ENCODE peak calls at places on chromosomes 6 and 20, in seven cellular contexts. One of them, this sample, is unnamed. For H3K4me1, the result is how much of the 10 kb centered on the place peaks cover.

GRCh38 chr20:35504751-35505150 is 24.7 kb downstream of the C20orf173 start:
- DNase-seq in Peyer's patch: no peak
- DNase-seq in fibroblast of lung: no peak
- DNase-seq in SK-N-SH: no peak
- DNase-seq in ovary: no peak
- DNase-seq in neural progenitor cell: no peak
- DNase-seq in right lobe of liver: no peak
- DNase-seq in this sample: no peak

GRCh38 chr6:169950558-169950957 is 199.1 kb downstream of the ERMARD start:
- DNase-seq in right lobe of liver: no peak
- DNase-seq in fibroblast of lung: peak
- DNase-seq in SK-N-SH: no peak
- DNase-seq in neural progenitor cell: peak
- DNase-seq in Peyer's patch: peak
- DNase-seq in ovary: no peak
- DNase-seq in this sample: no peak

GRCh38 chr20:2299301-2299700 is 3.5 kb downstream of the TGM3 start:
- DNase-seq in fibroblast of lung: no peak
- DNase-seq in SK-N-SH: no peak
- DNase-seq in ovary: no peak
- DNase-seq in right lobe of liver: peak
- DNase-seq in Peyer's patch: peak
- DNase-seq in neural progenitor cell: no peak
- DNase-seq in this sample: peak

GRCh38 chr6:72140795-72141194 is 254.4 kb downstream of the RIMS1 start:
- DNase-seq in right lobe of liver: no peak
- DNase-seq in SK-N-SH: no peak
- DNase-seq in fibroblast of lung: peak
- DNase-seq in neural progenitor cell: no peak
- DNase-seq in Peyer's patch: no peak
- DNase-seq in ovary: no peak
- DNase-seq in this sample: no peak

GRCh38 chr6:129852257-129852858 is 8.8 kb downstream of the TMEM244 start:
- DNase-seq in SK-N-SH: no peak
- DNase-seq in right lobe of liver: no peak
- DNase-seq in ovary: no peak
- DNase-seq in fibroblast of lung: no peak
- DNase-seq in neural progenitor cell: no peak
- DNase-seq in Peyer's patch: no peak
- DNase-seq in this sample: no peak

GRCh38 chr6:21653323-21653722 is 59.8 kb downstream of the SOX4 start:
- DNase-seq in neural progenitor cell: no peak
- DNase-seq in Peyer's patch: no peak
- DNase-seq in right lobe of liver: no peak
- DNase-seq in ovary: no peak
- DNase-seq in fibroblast of lung: no peak
- DNase-seq in SK-N-SH: no peak
- DNase-seq in this sample: no peak

GRCh38 chr20:16363832-16364687 is 209.2 kb downstream of the KIF16B start:
- DNase-seq in right lobe of liver: no peak
- DNase-seq in ovary: no peak
- DNase-seq in SK-N-SH: no peak
- DNase-seq in neural progenitor cell: no peak
- DNase-seq in Peyer's patch: no peak
- DNase-seq in fibroblast of lung: peak
- DNase-seq in this sample: no peak

GRCh38 chr20:63178889-63179751 is 36.8 kb downstream of the YTHDF1 start:
- DNase-seq in neural progenitor cell: peak
- DNase-seq in right lobe of liver: no peak
- DNase-seq in Peyer's patch: no peak
- DNase-seq in SK-N-SH: peak
- DNase-seq in ovary: no peak
- DNase-seq in fibroblast of lung: peak
- DNase-seq in this sample: peak

GRCh38 chr6:158660331-158660730 is 10.5 kb downstream of the SYTL3 start:
- DNase-seq in fibroblast of lung: peak
- DNase-seq in neural progenitor cell: peak
- DNase-seq in SK-N-SH: peak
- DNase-seq in Peyer's patch: no peak
- DNase-seq in right lobe of liver: no peak
- DNase-seq in ovary: no peak
- DNase-seq in this sample: peak
- H3K27ac ChIP-seq in fibroblast of lung: no peak
- H3K27ac ChIP-seq in neural progenitor cell: no peak
- H3K27ac ChIP-seq in SK-N-SH: no peak
- H3K27ac ChIP-seq in Peyer's patch: peak
- H3K27ac ChIP-seq in right lobe of liver: no peak
- H3K27ac ChIP-seq in ovary: no peak
- H3K27ac ChIP-seq in this sample: no peak

GRCh38 chr6:138957484-138957883 is 30.6 kb downstream of the REPS1 start:
- DNase-seq in Peyer's patch: no peak
- DNase-seq in right lobe of liver: no peak
- DNase-seq in fibroblast of lung: peak
- DNase-seq in neural progenitor cell: no peak
- DNase-seq in ovary: no peak
- DNase-seq in SK-N-SH: no peak
- DNase-seq in this sample: peak

GRCh38 chr6:138958595-138958994 is 29.5 kb downstream of the REPS1 start:
- DNase-seq in neural progenitor cell: no peak
- DNase-seq in ovary: no peak
- DNase-seq in Peyer's patch: no peak
- DNase-seq in fibroblast of lung: no peak
- DNase-seq in SK-N-SH: no peak
- DNase-seq in right lobe of liver: no peak
- DNase-seq in this sample: no peak

GRCh38 chr6:138959521-138959920 is 28.5 kb downstream of the REPS1 start:
- DNase-seq in ovary: no peak
- DNase-seq in Peyer's patch: no peak
- DNase-seq in right lobe of liver: no peak
- DNase-seq in SK-N-SH: no peak
- DNase-seq in neural progenitor cell: no peak
- DNase-seq in fibroblast of lung: no peak
- DNase-seq in this sample: no peak

GRCh38 chr6:138956244-138956924 is 31.7 kb downstream of the REPS1 start:
- DNase-seq in SK-N-SH: no peak
- DNase-seq in fibroblast of lung: no peak
- DNase-seq in right lobe of liver: no peak
- DNase-seq in Peyer's patch: no peak
- DNase-seq in neural progenitor cell: no peak
- DNase-seq in ovary: no peak
- DNase-seq in this sample: no peak

GRCh38 chr6:138957903-138958302 is 30.1 kb downstream of the REPS1 start:
- DNase-seq in right lobe of liver: no peak
- DNase-seq in Peyer's patch: no peak
- DNase-seq in ovary: no peak
- DNase-seq in neural progenitor cell: no peak
- DNase-seq in SK-N-SH: no peak
- DNase-seq in fibroblast of lung: no peak
- DNase-seq in this sample: no peak
- H3K4me1 ChIP-seq in right lobe of liver: under half
- H3K4me1 ChIP-seq in Peyer's patch: under half
- H3K4me1 ChIP-seq in ovary: under half
- H3K4me1 ChIP-seq in neural progenitor cell: under half
- H3K4me1 ChIP-seq in SK-N-SH: under half
- H3K4me1 ChIP-seq in fibroblast of lung: under half
- H3K4me1 ChIP-seq in this sample: under half

GRCh38 chr6:14117158-14118090 is at the start of gene CD83:
- DNase-seq in SK-N-SH: peak
- DNase-seq in ovary: peak
- DNase-seq in right lobe of liver: peak
- DNase-seq in neural progenitor cell: peak
- DNase-seq in fibroblast of lung: peak
- DNase-seq in Peyer's patch: peak
- DNase-seq in this sample: peak
- TF ChIP-seq CTCF in SK-N-SH: peak
- TF ChIP-seq CTCF in ovary: no peak
- TF ChIP-seq CTCF in right lobe of liver: no peak
- TF ChIP-seq CTCF in neural progenitor cell: peak
- TF ChIP-seq CTCF in fibroblast of lung: no peak
- TF ChIP-seq CTCF in Peyer's patch: no peak
- TF ChIP-seq CTCF in this sample: no peak

GRCh38 chr6:10591411-10592160 is 70.4 kb downstream of the GCNT2 start:
- DNase-seq in neural progenitor cell: no peak
- DNase-seq in right lobe of liver: no peak
- DNase-seq in ovary: no peak
- DNase-seq in fibroblast of lung: no peak
- DNase-seq in Peyer's patch: no peak
- DNase-seq in SK-N-SH: no peak
- DNase-seq in this sample: no peak

GRCh38 chr6:10597499-10598001 is 76.4 kb downstream of the GCNT2 start:
- DNase-seq in Peyer's patch: no peak
- DNase-seq in SK-N-SH: no peak
- DNase-seq in neural progenitor cell: no peak
- DNase-seq in fibroblast of lung: no peak
- DNase-seq in right lobe of liver: no peak
- DNase-seq in ovary: no peak
- DNase-seq in this sample: no peak

GRCh38 chr6:10599046-10599445 is 77.9 kb downstream of the GCNT2 start:
- DNase-seq in fibroblast of lung: no peak
- DNase-seq in neural progenitor cell: no peak
- DNase-seq in ovary: no peak
- DNase-seq in Peyer's patch: no peak
- DNase-seq in right lobe of liver: no peak
- DNase-seq in SK-N-SH: no peak
- DNase-seq in this sample: no peak

GRCh38 chr6:10598084-10598960 is 77.2 kb downstream of the GCNT2 start:
- DNase-seq in fibroblast of lung: no peak
- DNase-seq in SK-N-SH: peak
- DNase-seq in right lobe of liver: no peak
- DNase-seq in ovary: no peak
- DNase-seq in neural progenitor cell: no peak
- DNase-seq in Peyer's patch: no peak
- DNase-seq in this sample: no peak

GRCh38 chr6:10595731-10596664 is 74.8 kb downstream of the GCNT2 start:
- DNase-seq in SK-N-SH: no peak
- DNase-seq in fibroblast of lung: no peak
- DNase-seq in ovary: no peak
- DNase-seq in Peyer's patch: no peak
- DNase-seq in neural progenitor cell: no peak
- DNase-seq in right lobe of liver: no peak
- DNase-seq in this sample: no peak
- H3K27ac ChIP-seq in SK-N-SH: no peak
- H3K27ac ChIP-seq in fibroblast of lung: no peak
- H3K27ac ChIP-seq in ovary: no peak
- H3K27ac ChIP-seq in Peyer's patch: no peak
- H3K27ac ChIP-seq in neural progenitor cell: peak
- H3K27ac ChIP-seq in right lobe of liver: no peak
- H3K27ac ChIP-seq in this sample: no peak

GRCh38 chr6:42162812-42163211 is 10.4 kb upstream of the GUCA1A start:
- DNase-seq in Peyer's patch: no peak
- DNase-seq in SK-N-SH: no peak
- DNase-seq in right lobe of liver: no peak
- DNase-seq in fibroblast of lung: no peak
- DNase-seq in ovary: no peak
- DNase-seq in neural progenitor cell: no peak
- DNase-seq in this sample: no peak
- H3K4me1 ChIP-seq in Peyer's patch: under half
- H3K4me1 ChIP-seq in SK-N-SH: under half
- H3K4me1 ChIP-seq in right lobe of liver: under half
- H3K4me1 ChIP-seq in fibroblast of lung: under half
- H3K4me1 ChIP-seq in ovary: under half
- H3K4me1 ChIP-seq in neural progenitor cell: under half
- H3K4me1 ChIP-seq in this sample: under half

This sample was measured in colonic mucosa.